ENCODE peak calls at places on chromosomes 3 and 15, in seven cellular contexts. X is mammary epithelial cell; G is right atrium auricular region; H is MM.1S; W is CD4-positive, CD25-positive, alpha-beta regulatory T cell; B is psoas muscle; E is GM12865. I is an unnamed sample.

GRCh38 chr15:51095681-51096331 is 1.1 kb upstream of the TNFAIP8L3 start:
- DNase-seq in X (no peak), G (no peak), H (no peak), W (no peak), B (no peak), E (no peak), I (no peak)

GRCh38 chr3:111695584-111696213 is 100.6 kb upstream of the ZBED2 start:
- DNase-seq in X (peak), G (no peak), H (no peak), W (no peak), B (no peak), E (no peak), I (no peak)

GRCh38 chr3:2097641-2098191 is 950 bp upstream of the CNTN4 start:
- DNase-seq in X (no peak), G (no peak), H (no peak), W (no peak), B (no peak), E (no peak), I (no peak)

GRCh38 chr3:153442799-153443487 is 280.9 kb downstream of the RAP2B start:
- DNase-seq in X (no peak), G (no peak), H (peak), W (no peak), B (no peak), E (no peak), I (no peak)

GRCh38 chr3:16426665-16427064 is 86.8 kb downstream of the RFTN1 start:
- DNase-seq in X (no peak), G (no peak), H (no peak), W (no peak), B (no peak), E (no peak), I (no peak)

GRCh38 chr3:176741648-176742047 is 455.6 kb downstream of the TBL1XR1 start:
- DNase-seq in X (no peak), G (no peak), H (no peak), W (no peak), B (no peak), E (no peak), I (no peak)

GRCh38 chr3:197029511-197030167 is at the start of gene MELTF:
- DNase-seq in X (no peak), G (peak), H (peak), W (peak), B (peak), E (peak), I (no peak)

GRCh38 chr3:167350245-167350862 is 29.7 kb downstream of the ZBBX start:
- DNase-seq in X (peak), G (no peak), H (peak), W (no peak), B (no peak), E (peak), I (no peak)

GRCh38 chr15:38721549-38721948 is 156.9 kb upstream of the RASGRP1 start:
- DNase-seq in X (no peak), G (no peak), H (no peak), W (no peak), B (no peak), E (no peak), I (no peak)

GRCh38 chr3:33883538-33884203 is 85.2 kb downstream of the PDCD6IP start:
- DNase-seq in X (peak), G (no peak), H (peak), W (no peak), B (no peak), E (peak), I (no peak)

GRCh38 chr3:35965908-35966307 is 326.6 kb downstream of the ARPP21 start:
- DNase-seq in X (peak), G (no peak), H (peak), W (no peak), B (no peak), E (peak), I (no peak)

GRCh38 chr3:39990532-39990931 is 181.1 kb downstream of the MYRIP start:
- DNase-seq in X (peak), G (no peak), H (peak), W (no peak), B (no peak), E (peak), I (no peak)

GRCh38 chr3:151264611-151265010 is 13.7 kb downstream of the P2RY14 start:
- DNase-seq in X (no peak), G (no peak), H (no peak), W (no peak), B (no peak), E (no peak), I (no peak)

GRCh38 chr3:48426401-48426909 is 3.4 kb downstream of the PLXNB1 start:
- DNase-seq in X (no peak), G (no peak), H (no peak), W (no peak), B (no peak), E (no peak), I (no peak)

GRCh38 chr15:62880278-62880677 is 162.3 kb upstream of the TPM1 start:
- DNase-seq in X (no peak), G (no peak), H (peak), W (no peak), B (no peak), E (no peak), I (no peak)

GRCh38 chr3:156527060-156527459 is 27.9 kb downstream of the SSR3 start:
- DNase-seq in X (no peak), G (no peak), H (no peak), W (no peak), B (no peak), E (no peak), I (no peak)

GRCh38 chr15:85625856-85626255 is 168.9 kb downstream of the KLHL25 start:
- DNase-seq in X (peak), G (no peak), H (peak), W (no peak), B (no peak), E (peak), I (no peak)

GRCh38 chr15:66008920-66009572 is 139.8 kb downstream of the RAB11A start:
- DNase-seq in X (peak), G (no peak), H (no peak), W (no peak), B (no peak), E (no peak), I (no peak)

GRCh38 chr3:98013428-98014349 is 21.4 kb downstream of the GABRR3 start:
- DNase-seq in X (peak), G (no peak), H (no peak), W (no peak), B (no peak), E (no peak), I (no peak)

GRCh38 chr15:32100286-32100685 is 70.0 kb downstream of the CHRNA7 start:
- DNase-seq in X (no peak), G (no peak), H (no peak), W (no peak), B (no peak), E (peak), I (no peak)

GRCh38 chr15:32096211-32096610 is 65.9 kb downstream of the CHRNA7 start:
- DNase-seq in X (no peak), G (no peak), H (no peak), W (no peak), B (no peak), E (no peak), I (no peak)

GRCh38 chr15:32099097-32099496 is 68.8 kb downstream of the CHRNA7 start:
- DNase-seq in X (no peak), G (no peak), H (no peak), W (no peak), B (no peak), E (no peak), I (no peak)

GRCh38 chr15:32098033-32098432 is 67.7 kb downstream of the CHRNA7 start:
- DNase-seq in X (no peak), G (no peak), H (no peak), W (no peak), B (no peak), E (no peak), I (no peak)

DNA sequence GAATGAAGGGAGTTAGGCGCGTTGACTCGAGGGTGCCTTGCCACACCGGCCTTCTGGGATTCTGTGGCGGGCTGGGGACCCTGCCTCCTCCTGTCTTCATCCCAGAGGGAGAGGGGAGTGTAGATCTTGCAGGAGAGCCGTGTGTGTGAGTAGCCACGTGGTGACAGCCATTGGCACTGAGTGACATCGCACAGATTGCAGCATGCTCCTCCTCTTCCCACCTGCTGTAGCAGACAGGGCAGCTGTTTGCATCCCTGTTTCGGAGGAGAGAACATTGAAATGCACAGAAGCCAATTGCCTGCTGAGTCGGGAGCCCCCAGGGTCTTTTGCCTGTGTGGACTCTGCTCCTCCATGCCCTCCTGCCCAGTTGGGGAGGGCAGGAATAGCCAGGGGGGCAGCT is 66.6 kb downstream of the CHRNA7 start:
- DNase-seq in X (no peak), G (no peak), H (no peak), W (no peak), B (no peak), E (no peak), I (no peak)
- H3K4me3 ChIP-seq in X (no peak), G (no peak), H (no peak), W (no peak), B (no peak), E (no peak), I (no peak)

GRCh38 chr3:77601853-77602440 is 562.0 kb downstream of the ROBO2 start:
- DNase-seq in X (no peak), G (no peak), H (peak), W (no peak), B (no peak), E (no peak), I (no peak)

GRCh38 chr3:77605308-77605707 is 565.4 kb downstream of the ROBO2 start:
- DNase-seq in X (no peak), G (no peak), H (no peak), W (no peak), B (no peak), E (no peak), I (no peak)

GRCh38 chr3:77599948-77600347 is 560.0 kb downstream of the ROBO2 start:
- DNase-seq in X (no peak), G (no peak), H (no peak), W (no peak), B (no peak), E (no peak), I (no peak)

GRCh38 chr3:77605865-77606264 is 566.0 kb downstream of the ROBO2 start:
- DNase-seq in X (no peak), G (no peak), H (peak), W (no peak), B (no peak), E (no peak), I (no peak)

GRCh38 chr3:77602722-77603121 is 562.8 kb downstream of the ROBO2 start:
- DNase-seq in X (no peak), G (no peak), H (no peak), W (no peak), B (no peak), E (no peak), I (no peak)
- H3K4me3 ChIP-seq in X (no peak), G (no peak), H (no peak), W (no peak), B (no peak), E (no peak), I (no peak)

DNA sequence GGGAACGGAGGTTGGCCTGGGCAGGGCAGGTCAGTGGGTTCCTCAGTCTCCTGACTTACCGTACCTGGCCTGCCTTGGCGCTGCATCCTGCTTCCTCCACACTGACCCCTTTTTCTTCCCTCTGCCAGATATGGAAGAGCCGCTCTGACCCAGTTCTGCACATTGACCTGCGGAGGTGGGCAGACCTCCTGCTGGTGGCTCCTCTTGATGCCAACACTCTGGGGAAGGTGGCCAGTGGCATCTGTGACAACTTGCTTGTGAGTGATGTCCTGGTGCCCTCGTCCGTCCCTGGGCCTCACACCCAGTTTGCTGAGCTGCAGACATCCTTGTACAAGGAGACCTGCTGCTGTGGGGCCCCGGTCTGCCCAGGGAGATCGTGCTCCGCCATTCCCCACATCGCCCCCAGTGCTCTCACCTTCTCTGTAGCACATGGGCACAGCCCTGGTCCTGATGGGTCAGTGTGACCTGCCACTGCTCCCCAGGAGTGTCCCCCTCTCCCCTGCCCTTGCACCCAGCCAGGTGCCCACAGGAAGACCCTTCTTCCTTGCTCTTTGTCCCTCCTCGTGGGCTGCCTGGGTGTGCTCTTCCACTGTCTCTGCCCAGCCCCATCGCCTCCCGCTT is 21.0 kb downstream of the PPCDC start:
- DNase-seq in X (no peak), G (no peak), H (no peak), W (no peak), B (no peak), E (peak), I (no peak)
- H3K4me3 ChIP-seq in X (no peak), G (peak), H (peak), W (no peak), B (peak), E (peak), I (peak)

GRCh38 chr3:186785517-186786018 is 2.2 kb downstream of the EIF4A2 start:
- DNase-seq in X (no peak), G (no peak), H (no peak), W (no peak), B (no peak), E (no peak), I (no peak)
- H3K4me3 ChIP-seq in X (peak), G (peak), H (peak), W (peak), B (peak), E (peak), I (peak)

GRCh38 chr15:67862771-67863441 is 23.1 kb upstream of the RNU6-1 start:
- DNase-seq in X (no peak), G (no peak), H (no peak), W (no peak), B (no peak), E (peak), I (no peak)
- H3K4me3 ChIP-seq in X (no peak), G (peak), H (peak), W (no peak), B (peak), E (peak), I (peak)

GRCh38 chr3:126927405-126927750 is 55.5 kb upstream of the PLXNA1 start:
- DNase-seq in X (no peak), G (no peak), H (no peak), W (no peak), B (no peak), E (no peak), I (no peak)
- H3K4me3 ChIP-seq in X (no peak), G (no peak), H (no peak), W (no peak), B (no peak), E (no peak), I (peak)

GRCh38 chr15:31483924-31484368 is 157.3 kb downstream of the KLF13 start:
- DNase-seq in X (no peak), G (no peak), H (no peak), W (no peak), B (no peak), E (no peak), I (peak)
- H3K4me3 ChIP-seq in X (no peak), G (no peak), H (no peak), W (no peak), B (no peak), E (no peak), I (peak)